ENCODE peak calls at places on chromosomes 11 and 22, in five cellular contexts. T is progenitor cell of endocrine pancreas; Y is epithelial cell of esophagus; V is CD4-positive, alpha-beta T cell; R is lower leg skin. I is an unnamed sample.

GRCh38 chr11:58775066-58775708 is 43.4 kb upstream of the GLYAT start:
- DNase-seq in Y (no peak), V (no peak), T (no peak), R (no peak), I (no peak)

GRCh38 chr11:132555617-132556016 is 976.7 kb downstream of the OPCML start:
- DNase-seq in T (no peak), R (no peak), Y (no peak), V (no peak), I (no peak)

GRCh38 chr11:69486773-69487266 is 5.4 kb downstream of the LINC01488 start:
- DNase-seq in R (no peak), V (no peak), Y (no peak), T (no peak), I (no peak)

GRCh38 chr11:44955019-44955738 is 4.5 kb upstream of the TP53I11 start:
- DNase-seq in R (peak), T (no peak), Y (peak), V (no peak), I (no peak)

GRCh38 chr11:118938491-118939411 is 13.0 kb upstream of the BCL9L start:
- DNase-seq in R (no peak), T (no peak), V (no peak), Y (peak), I (no peak)

GRCh38 chr11:10829139-10829538 is 20.4 kb upstream of the EIF4G2 start:
- DNase-seq in T (no peak), Y (no peak), V (no peak), R (no peak), I (no peak)

GRCh38 chr22:46905415-46905814 is 143.0 kb downstream of the TBC1D22A start:
- DNase-seq in T (no peak), Y (no peak), V (no peak), R (no peak), I (no peak)

GRCh38 chr22:42202669-42203068 is 67.8 kb downstream of the TCF20 start:
- DNase-seq in V (peak), R (no peak), Y (no peak), T (no peak), I (no peak)

GRCh38 chr22:16563555-16564520 is 28.8 kb downstream of the CCT8L2 start:
- DNase-seq in V (no peak), Y (no peak), R (no peak), T (no peak), I (no peak)

GRCh38 chr11:74325649-74326645 is 14.5 kb upstream of the P4HA3 start:
- DNase-seq in T (no peak), Y (no peak), V (no peak), R (peak), I (no peak)

GRCh38 chr22:48798281-48799226 is 1029.1 kb downstream of the BRD1 start:
- DNase-seq in T (no peak), Y (no peak), V (no peak), R (no peak), I (no peak)

GRCh38 chr11:112770017-112770416 is 191.2 kb upstream of the NCAM1 start:
- DNase-seq in Y (no peak), V (no peak), T (no peak), R (no peak), I (no peak)

GRCh38 chr11:118620529-118621070 is 13.2 kb downstream of the PHLDB1 start:
- DNase-seq in T (no peak), V (no peak), Y (no peak), R (no peak), I (no peak)

GRCh38 chr22:30373331-30374325 is 13.6 kb downstream of the RNF215 start:
- DNase-seq in T (no peak), R (no peak), Y (no peak), V (no peak), I (no peak)

GRCh38 chr11:111001091-111001430 is 244.5 kb upstream of the POU2AF2 start:
- DNase-seq in V (no peak), Y (no peak), T (no peak), R (no peak), I (no peak)

GRCh38 chr11:57792060-57792541 is 30.5 kb downstream of the CTNND1 start:
- DNase-seq in T (no peak), Y (peak), V (peak), R (peak), I (no peak)

GRCh38 chr22:39519681-39520053 is 695 bp upstream of the ATF4 start:
- DNase-seq in V (no peak), Y (peak), T (no peak), R (no peak), I (no peak)

GRCh38 chr22:27344546-27344945 is 457.0 kb downstream of the MN1 start:
- DNase-seq in Y (no peak), T (no peak), R (no peak), V (no peak), I (no peak)

GRCh38 chr11:86940122-86940777 is 14.9 kb downstream of the FZD4 start:
- DNase-seq in R (no peak), Y (no peak), T (no peak), V (no peak), I (no peak)
- TF ChIP-seq CTCF in R (no peak), Y (no peak), T (no peak), V (no peak), I (no peak)

GRCh38 chr11:60252208-60252566 is 9.2 kb upstream of the MS4A4E start:
- DNase-seq in V (no peak), R (no peak), Y (no peak), T (no peak), I (no peak)

GRCh38 chr11:60252709-60253108 is 9.8 kb upstream of the MS4A4E start:
- DNase-seq in Y (no peak), T (no peak), V (no peak), R (no peak), I (no peak)

DNA sequence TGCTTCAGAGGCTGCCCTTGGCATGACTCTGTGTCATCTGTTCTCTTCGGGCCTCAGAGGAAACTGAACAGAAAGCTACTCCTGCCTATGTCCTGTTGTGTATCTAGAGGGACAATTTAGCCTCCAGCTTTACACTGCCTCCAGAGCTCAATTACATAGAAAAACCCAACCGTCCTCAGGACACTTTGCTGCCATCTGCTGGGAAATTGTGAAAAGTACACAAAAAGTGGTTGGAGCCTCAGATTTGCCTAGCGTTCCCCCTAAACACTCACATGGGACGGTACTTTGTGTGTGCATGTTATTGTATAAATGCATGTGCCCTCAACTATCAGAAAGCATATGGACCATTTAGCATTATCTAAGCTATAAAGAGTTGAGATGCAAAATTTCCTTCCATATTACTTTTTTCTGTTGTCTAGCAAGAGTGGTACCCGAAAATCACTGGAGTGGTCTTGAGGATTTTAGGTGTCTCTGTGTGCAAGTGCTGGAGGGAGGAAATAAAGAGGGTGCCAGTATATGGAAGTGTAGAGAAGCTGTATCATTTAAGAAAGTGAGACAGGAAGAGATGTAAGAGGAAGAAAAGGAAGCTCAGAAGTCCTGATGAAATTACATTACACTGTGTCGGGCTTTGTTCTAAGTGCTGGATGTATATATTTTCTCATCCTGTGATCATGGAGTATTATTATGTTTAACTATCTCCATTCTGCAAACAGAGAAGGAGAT is 8.7 kb upstream of the MS4A4E start:
- DNase-seq in R (peak), T (peak), Y (peak), V (no peak), I (no peak)
- TF ChIP-seq CTCF in R (no peak), T (peak), Y (peak), V (peak), I (peak)

DNA sequence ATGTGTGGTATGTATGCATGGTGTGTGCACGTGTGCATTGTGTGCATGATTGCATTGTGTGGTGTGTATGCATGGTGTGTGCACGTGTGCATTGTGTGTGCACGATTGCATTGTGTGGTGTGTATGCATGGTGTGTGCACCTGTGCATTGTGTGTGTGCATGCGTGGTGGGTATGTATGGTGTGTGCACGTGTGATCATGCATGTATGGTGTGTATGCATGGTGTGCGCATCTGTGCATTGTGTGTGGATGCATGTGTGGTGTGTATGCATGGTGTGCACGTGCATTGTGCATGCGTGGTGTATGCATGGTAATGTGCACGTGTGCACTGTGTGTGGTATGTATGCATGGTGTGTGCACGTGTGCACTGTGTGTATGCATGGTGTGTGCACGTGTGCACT is 16.8 kb downstream of the ALG12 start:
- DNase-seq in T (no peak), R (no peak), V (no peak), Y (no peak), I (no peak)
- TF ChIP-seq CTCF in T (no peak), R (no peak), V (no peak), Y (no peak), I (no peak)

DNA sequence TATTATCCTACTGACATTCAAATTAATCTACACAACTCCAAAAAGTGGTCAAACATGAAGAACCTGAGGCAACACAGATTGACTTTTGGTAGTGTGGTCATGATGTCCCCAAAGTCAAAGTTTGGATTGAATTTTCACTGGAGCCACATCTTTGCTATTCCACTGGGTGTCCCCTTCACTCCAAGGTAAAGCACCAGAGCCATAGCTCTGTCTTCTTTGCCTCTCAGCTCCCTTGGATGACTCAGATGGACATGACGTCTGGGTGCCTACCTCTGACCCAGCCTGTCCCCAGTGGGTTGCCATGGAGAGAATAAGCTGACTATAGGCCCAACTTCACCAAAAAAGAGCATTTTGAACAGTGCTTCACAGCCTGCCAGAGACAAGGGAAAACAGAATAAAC is 57.4 kb upstream of the ARHGAP42 start:
- DNase-seq in R (no peak), V (no peak), T (no peak), Y (peak), I (no peak)
- TF ChIP-seq CTCF in R (no peak), V (no peak), T (no peak), Y (no peak), I (no peak)

GRCh38 chr11:32886180-32886579 is 6.4 kb upstream of the QSER1 start:
- DNase-seq in T (no peak), V (no peak), Y (no peak), R (no peak), I (no peak)

GRCh38 chr11:32885556-32885955 is 7.1 kb upstream of the QSER1 start:
- DNase-seq in R (no peak), V (no peak), T (no peak), Y (no peak), I (no peak)

GRCh38 chr11:32881286-32881685 is 11.3 kb upstream of the QSER1 start:
- DNase-seq in R (no peak), T (no peak), Y (peak), V (no peak), I (no peak)

GRCh38 chr11:32884023-32884422 is 8.6 kb upstream of the QSER1 start:
- DNase-seq in V (no peak), R (no peak), T (no peak), Y (no peak), I (no peak)

GRCh38 chr11:32884770-32885384 is 7.7 kb upstream of the QSER1 start:
- DNase-seq in Y (peak), T (no peak), R (no peak), V (no peak), I (no peak)
- TF ChIP-seq CTCF in Y (peak), T (peak), R (no peak), V (peak), I (peak)